ENCODE peak calls at places on chromosomes 11 and 22, in seven cellular contexts. D, W, S, C, N, X and R are unnamed samples.

GRCh38 chr11:25052844-25053243 is 556.0 kb downstream of the LUZP2 start:
- DNase-seq in D (no peak), W (no peak), S (no peak), C (no peak), N (no peak), X (no peak), R (no peak)

GRCh38 chr11:91813263-91813662 is 411.4 kb upstream of the FAT3 start:
- DNase-seq in D (no peak), W (no peak), S (no peak), C (no peak), N (no peak), X (no peak), R (no peak)

GRCh38 chr22:25833091-25833490 is 91.1 kb downstream of the MYO18B start:
- DNase-seq in D (no peak), W (no peak), S (no peak), C (no peak), N (no peak), X (no peak), R (no peak)

GRCh38 chr22:45886502-45886901 is 90.5 kb downstream of the WNT7B start:
- DNase-seq in D (no peak), W (no peak), S (no peak), C (no peak), N (no peak), X (no peak), R (peak; percentile 12)

GRCh38 chr11:128924109-128924508 is 18.6 kb downstream of the TP53AIP1 start:
- DNase-seq in D (no peak), W (no peak), S (no peak), C (no peak), N (no peak), X (peak; percentile 6), R (no peak)

GRCh38 chr11:76209671-76209955 is 3.3 kb upstream of the WNT11 start:
- DNase-seq in D (no peak), W (no peak), S (no peak), C (no peak), N (no peak), X (no peak), R (no peak)

GRCh38 chr11:95375881-95376280 is 144.9 kb upstream of the SESN3 start:
- DNase-seq in D (no peak), W (no peak), S (no peak), C (peak; percentile 85), N (peak; percentile 8), X (no peak), R (no peak)

GRCh38 chr11:17719940-17720795 is 797 bp downstream of the MYOD1 start:
- DNase-seq in D (no peak), W (no peak), S (no peak), C (no peak), N (no peak), X (no peak), R (no peak)

GRCh38 chr11:109071712-109072524 is 350.1 kb upstream of the C11orf87 start:
- DNase-seq in D (no peak), W (no peak), S (no peak), C (no peak), N (peak; percentile 6), X (peak; percentile 55), R (no peak)

GRCh38 chr22:48259991-48260670 is 1497.7 kb downstream of the TBC1D22A start:
- DNase-seq in D (no peak), W (no peak), S (no peak), C (no peak), N (no peak), X (no peak), R (no peak)

GRCh38 chr11:35618497-35619029 is 303 bp downstream of the FJX1 start:
- DNase-seq in D (no peak), W (no peak), S (no peak), C (no peak), N (no peak), X (peak; percentile 48), R (no peak)
- H3K27ac ChIP-seq in D (no peak overlapping the region), W (peak overlapping the region; percentile 81), S (peak overlapping the region; percentile 72), C (peak overlapping the region; percentile 87), N (no peak overlapping the region), X (no peak overlapping the region), R (peak overlapping the region; percentile 54)

GRCh38 chr22:30420401-30421178 is 5.0 kb upstream of the MTFP1 start:
- DNase-seq in D (no peak), W (no peak), S (no peak), C (peak; percentile 90), N (peak; percentile 65), X (no peak), R (no peak)
- H3K27ac ChIP-seq in D (peak overlapping the region; percentile 72), W (peak overlapping the region; percentile 92), S (peak overlapping the region; percentile 97), C (peak overlapping the region; percentile 99), N (peak overlapping the region; percentile 63), X (no peak overlapping the region), R (no peak overlapping the region)

GRCh38 chr22:44727709-44728108 is 24.7 kb upstream of the ARHGAP8 start:
- DNase-seq in D (no peak), W (no peak), S (no peak), C (no peak), N (no peak), X (no peak), R (no peak)

GRCh38 chr22:44730490-44731356 is 21.7 kb upstream of the ARHGAP8 start:
- DNase-seq in D (no peak), W (no peak), S (no peak), C (no peak), N (no peak), X (no peak), R (no peak)

GRCh38 chr22:44728761-44729261 is 23.6 kb upstream of the ARHGAP8 start:
- DNase-seq in D (no peak), W (peak; percentile 68), S (no peak), C (no peak), N (no peak), X (no peak), R (peak; percentile 57)

GRCh38 chr22:44730034-44730433 is 22.3 kb upstream of the ARHGAP8 start:
- DNase-seq in D (no peak), W (no peak), S (no peak), C (no peak), N (no peak), X (no peak), R (no peak)

GRCh38 chr22:44729391-44730012 is 22.9 kb upstream of the ARHGAP8 start:
- DNase-seq in D (peak; percentile 43), W (no peak), S (no peak), C (peak; percentile 35), N (no peak), X (no peak), R (peak; percentile 87)
- H3K27ac ChIP-seq in D (no peak overlapping the region), W (no peak overlapping the region), S (no peak overlapping the region), C (no peak overlapping the region), N (peak overlapping the region; percentile 52), X (no peak overlapping the region), R (peak overlapping the region; percentile 66)

DNA sequence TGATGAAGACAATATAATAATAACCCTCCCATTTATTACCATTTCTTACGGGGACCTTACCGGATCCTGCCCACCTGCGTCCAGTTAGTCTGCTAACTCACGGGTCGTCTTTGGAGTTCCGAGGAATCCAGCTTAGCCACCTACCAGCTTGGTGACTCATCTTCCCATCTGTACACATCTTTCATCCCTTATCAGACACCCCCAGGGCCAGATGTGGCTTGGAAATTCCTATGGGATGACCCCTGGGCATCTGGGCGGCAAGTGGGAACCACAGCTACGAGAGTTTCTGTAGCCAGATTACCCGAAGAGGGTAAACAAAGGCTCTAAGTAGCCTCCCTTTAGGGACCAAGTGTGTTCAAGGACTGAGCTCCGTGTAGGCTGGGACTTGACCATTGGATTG is 12.8 kb upstream of the PRR5 start:
- DNase-seq in D (no peak), W (no peak), S (no peak), C (no peak), N (no peak), X (no peak), R (no peak)
- H3K27ac ChIP-seq in D (no peak overlapping the region), W (no peak overlapping the region), S (no peak overlapping the region), C (no peak overlapping the region), N (no peak overlapping the region), X (no peak overlapping the region), R (no peak overlapping the region)

GRCh38 chr11:2996976-2997375 is 4.8 kb upstream of the NAP1L4 start:
- DNase-seq in D (no peak), W (no peak), S (no peak), C (no peak), N (no peak), X (no peak), R (peak; percentile 24)

GRCh38 chr11:2995893-2996554 is 3.9 kb upstream of the NAP1L4 start:
- DNase-seq in D (no peak), W (no peak), S (no peak), C (no peak), N (no peak), X (no peak), R (peak; percentile 7)

GRCh38 chr11:2994336-2994730 is 2.2 kb upstream of the NAP1L4 start:
- DNase-seq in D (no peak), W (no peak), S (no peak), C (no peak), N (no peak), X (no peak), R (no peak)

GRCh38 chr11:2993000-2993330 is 836 bp upstream of the NAP1L4 start:
- DNase-seq in D (no peak), W (no peak), S (no peak), C (no peak), N (no peak), X (no peak), R (no peak)

DNA sequence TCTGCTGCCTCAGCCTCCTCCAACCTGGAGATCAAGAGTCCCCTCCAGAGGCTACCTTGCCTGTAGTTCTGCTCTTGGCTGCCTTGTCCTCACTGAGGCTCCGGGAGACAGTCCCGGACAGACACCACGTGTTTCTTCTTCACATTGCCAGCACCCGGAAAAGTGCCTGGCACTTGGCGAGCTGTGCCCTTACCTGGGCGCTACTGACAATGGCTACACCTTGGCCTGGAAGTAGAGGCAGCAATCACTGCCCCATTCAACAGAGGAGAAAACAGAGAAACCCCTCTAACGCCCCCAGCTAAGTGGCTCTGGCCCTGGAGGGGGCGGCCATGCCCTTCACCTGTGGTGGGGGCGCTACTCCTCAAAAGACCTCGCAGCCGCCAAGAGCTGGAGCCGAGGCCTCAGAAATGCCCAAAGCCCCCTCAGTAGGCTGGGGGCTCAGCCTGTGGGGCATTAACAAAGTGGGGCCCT is 3.0 kb upstream of the NAP1L4 start:
- DNase-seq in D (no peak), W (no peak), S (no peak), C (no peak), N (no peak), X (no peak), R (no peak)
- H3K27ac ChIP-seq in D (no peak overlapping the region), W (no peak overlapping the region), S (no peak overlapping the region), C (no peak overlapping the region), N (no peak overlapping the region), X (no peak overlapping the region), R (no peak overlapping the region)